ENCODE peak calls at places on chromosome 16, in six cellular contexts. Q, T, Y, Z, C and M are unnamed samples.

GRCh38 chr16:79758615-79759346 is 158.2 kb upstream of the MAF start:
- DNase-seq in Q (no peak), T (peak), Y (no peak), Z (no peak), C (no peak), M (no peak)

GRCh38 chr16:74107795-74108610 is 188.6 kb upstream of the PSMD7 start:
- DNase-seq in Q (no peak), T (peak), Y (peak), Z (no peak), C (peak), M (peak)

GRCh38 chr16:80107900-80108299 is 432.9 kb upstream of the DYNLRB2 start:
- DNase-seq in Q (no peak), T (no peak), Y (no peak), Z (no peak), C (no peak), M (no peak)

GRCh38 chr16:70761656-70762055 is 39.3 kb downstream of the VAC14 start:
- DNase-seq in Q (no peak), T (no peak), Y (no peak), Z (no peak), C (no peak), M (no peak)

GRCh38 chr16:15671530-15672117 is 21.6 kb downstream of the NDE1 start:
- DNase-seq in Q (no peak), T (no peak), Y (no peak), Z (no peak), C (no peak), M (no peak)

GRCh38 chr16:82088483-82088882 is 53.4 kb downstream of the HSD17B2 start:
- DNase-seq in Q (no peak), T (no peak), Y (no peak), Z (no peak), C (no peak), M (no peak)

GRCh38 chr16:31052131-31052530 is 18.8 kb downstream of the STX4 start:
- DNase-seq in Q (no peak), T (peak), Y (no peak), Z (peak), C (peak), M (no peak)

GRCh38 chr16:71376465-71377157 is 18.1 kb downstream of the CALB2 start:
- DNase-seq in Q (no peak), T (no peak), Y (no peak), Z (no peak), C (no peak), M (no peak)

GRCh38 chr16:67170948-67171649 is 761 bp downstream of the NOL3 start:
- DNase-seq in Q (peak), T (peak), Y (no peak), Z (no peak), C (no peak), M (no peak)

GRCh38 chr16:82755570-82756282 is 129.0 kb downstream of the CDH13 start:
- DNase-seq in Q (no peak), T (no peak), Y (no peak), Z (no peak), C (no peak), M (no peak)

GRCh38 chr16:19781196-19781595 is 63.1 kb downstream of the IQCK start:
- DNase-seq in Q (no peak), T (no peak), Y (no peak), Z (peak), C (no peak), M (no peak)

GRCh38 chr16:65876624-65877023 is 489.9 kb upstream of the CDH5 start:
- DNase-seq in Q (no peak), T (no peak), Y (no peak), Z (no peak), C (no peak), M (no peak)

GRCh38 chr16:15775663-15776304 is 81.0 kb downstream of the MYH11 start:
- DNase-seq in Q (peak), T (no peak), Y (no peak), Z (no peak), C (no peak), M (no peak)

GRCh38 chr16:29820271-29820701 is at the start of gene MVP:
- DNase-seq in Q (peak), T (peak), Y (no peak), Z (no peak), C (peak), M (no peak)

GRCh38 chr16:68093816-68094613 is 8.8 kb downstream of the NFATC3 start:
- DNase-seq in Q (no peak), T (peak), Y (no peak), Z (no peak), C (no peak), M (no peak)

GRCh38 chr16:88928405-88929375 is 48.3 kb downstream of the CBFA2T3 start:
- DNase-seq in Q (no peak), T (no peak), Y (no peak), Z (no peak), C (no peak), M (no peak)

GRCh38 chr16:65180986-65181710 is 59.3 kb upstream of the CDH11 start:
- DNase-seq in Q (no peak), T (no peak), Y (no peak), Z (no peak), C (no peak), M (no peak)

GRCh38 chr16:15701975-15702970 is 52.2 kb downstream of the NDE1 start:
- DNase-seq in Q (no peak), T (no peak), Y (no peak), Z (no peak), C (no peak), M (no peak)

GRCh38 chr16:88287219-88287618 is 95.5 kb upstream of the ZNF469 start:
- DNase-seq in Q (peak), T (peak), Y (no peak), Z (no peak), C (no peak), M (no peak)

GRCh38 chr16:53080345-53081031 is 25.7 kb downstream of the CHD9 start:
- DNase-seq in Q (peak), T (peak), Y (no peak), Z (no peak), C (peak), M (no peak)

GRCh38 chr16:67659675-67660563 is at the start of gene ACD:
- DNase-seq in Q (peak), T (peak), Y (peak), Z (peak), C (peak), M (peak)

GRCh38 chr16:2022723-2023097 is 3.1 kb downstream of the NPW start:
- DNase-seq in Q (peak), T (peak), Y (no peak), Z (no peak), C (peak), M (peak)

GRCh38 chr16:28821874-28822519 is 802 bp upstream of the ATXN2L start:
- DNase-seq in Q (no peak), T (no peak), Y (no peak), Z (no peak), C (no peak), M (no peak)

GRCh38 chr16:77682586-77682985 is 39.7 kb upstream of the NUDT7 start:
- DNase-seq in Q (no peak), T (no peak), Y (no peak), Z (no peak), C (no peak), M (no peak)

GRCh38 chr16:53893731-53894435 is 189.9 kb downstream of the FTO start:
- DNase-seq in Q (no peak), T (peak), Y (no peak), Z (no peak), C (no peak), M (no peak)

GRCh38 chr16:795580-796229 is 4.8 kb downstream of the GNG13 start:
- DNase-seq in Q (no peak), T (peak), Y (no peak), Z (no peak), C (no peak), M (no peak)

GRCh38 chr16:1299012-1299867 is 10.2 kb upstream of the UBE2I start:
- DNase-seq in Q (no peak), T (no peak), Y (no peak), Z (no peak), C (peak), M (no peak)

GRCh38 chr16:24540575-24541240 is 1.3 kb downstream of the RBBP6 start:
- DNase-seq in Q (no peak), T (peak), Y (no peak), Z (no peak), C (peak), M (no peak)

GRCh38 chr16:73753931-73754330 is 542.7 kb upstream of the PSMD7 start:
- DNase-seq in Q (no peak), T (no peak), Y (no peak), Z (no peak), C (no peak), M (no peak)

GRCh38 chr16:9119795-9120194 is 28.4 kb downstream of the HAPSTR1 start:
- DNase-seq in Q (no peak), T (peak), Y (no peak), Z (peak), C (peak), M (no peak)

GRCh38 chr16:67115649-67116048 is 5.9 kb downstream of the PHAF1 start:
- DNase-seq in Q (no peak), T (peak), Y (no peak), Z (peak), C (no peak), M (no peak)

GRCh38 chr16:4505356-4506153 is 29.4 kb downstream of the HMOX2 start:
- DNase-seq in Q (no peak), T (no peak), Y (no peak), Z (no peak), C (no peak), M (no peak)

GRCh38 chr16:54928421-54929089 is 2.1 kb upstream of the IRX5 start:
- DNase-seq in Q (peak), T (peak), Y (peak), Z (no peak), C (peak), M (peak)
- TF ChIP-seq CTCF in Q (no peak), T (no peak), Y (no peak), Z (no peak), C (no peak), M (no peak)

GRCh38 chr16:10980811-10981210 is 36.4 kb downstream of the CLEC16A start:
- DNase-seq in Q (no peak), T (no peak), Y (no peak), Z (no peak), C (no peak), M (no peak)

GRCh38 chr16:10981697-10982216 is 37.4 kb downstream of the CLEC16A start:
- DNase-seq in Q (no peak), T (peak), Y (no peak), Z (no peak), C (no peak), M (peak)

GRCh38 chr16:10984509-10984908 is 40.1 kb downstream of the CLEC16A start:
- DNase-seq in Q (no peak), T (no peak), Y (no peak), Z (no peak), C (no peak), M (no peak)

GRCh38 chr16:10982430-10983174 is 38.2 kb downstream of the CLEC16A start:
- DNase-seq in Q (no peak), T (no peak), Y (no peak), Z (no peak), C (no peak), M (no peak)

DNA sequence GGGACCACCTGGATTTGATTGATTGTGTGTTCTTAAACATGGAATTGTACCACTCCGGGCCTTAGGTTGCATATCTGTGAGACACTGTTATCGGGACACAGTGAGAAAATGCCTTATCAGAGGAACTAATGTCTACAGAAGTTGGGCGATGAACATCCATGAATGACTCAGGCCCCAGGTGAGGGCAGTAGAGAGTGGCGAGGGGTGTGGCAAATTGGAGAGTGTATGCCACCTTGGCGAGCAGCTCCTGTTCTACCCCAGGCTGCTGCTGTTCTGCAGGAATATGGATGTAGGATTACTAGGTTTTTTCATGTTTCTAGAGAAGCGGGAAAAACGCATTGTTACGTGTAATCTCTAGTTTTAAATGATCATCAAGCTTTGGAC is 38.8 kb downstream of the CLEC16A start:
- DNase-seq in Q (no peak), T (no peak), Y (no peak), Z (no peak), C (no peak), M (no peak)
- TF ChIP-seq CTCF in Q (no peak), T (no peak), Y (no peak), Z (no peak), C (no peak), M (no peak)

DNA sequence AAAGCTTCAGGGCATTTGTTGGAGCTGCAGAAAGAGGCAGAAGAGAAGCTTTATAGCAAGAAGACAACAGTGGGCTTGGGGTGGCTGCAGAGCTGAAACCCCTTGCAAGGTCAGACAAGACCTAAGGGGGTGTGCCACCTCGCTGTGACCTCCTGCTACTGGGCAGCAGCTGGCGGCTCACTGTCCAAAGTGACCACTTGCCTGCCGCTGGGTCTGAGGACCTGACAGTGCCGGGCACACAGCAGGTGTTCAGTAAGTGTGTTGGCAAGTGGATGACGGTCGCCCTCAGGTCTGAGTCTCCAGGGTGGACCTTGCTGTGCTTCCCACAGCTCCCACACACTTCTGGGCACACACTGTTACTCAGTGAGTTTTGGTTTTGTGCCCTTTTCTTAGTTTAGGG is 336.5 kb downstream of the C16orf95 start:
- DNase-seq in Q (peak), T (no peak), Y (no peak), Z (no peak), C (no peak), M (no peak)
- TF ChIP-seq CTCF in Q (no peak), T (no peak), Y (no peak), Z (no peak), C (no peak), M (no peak)

DNA sequence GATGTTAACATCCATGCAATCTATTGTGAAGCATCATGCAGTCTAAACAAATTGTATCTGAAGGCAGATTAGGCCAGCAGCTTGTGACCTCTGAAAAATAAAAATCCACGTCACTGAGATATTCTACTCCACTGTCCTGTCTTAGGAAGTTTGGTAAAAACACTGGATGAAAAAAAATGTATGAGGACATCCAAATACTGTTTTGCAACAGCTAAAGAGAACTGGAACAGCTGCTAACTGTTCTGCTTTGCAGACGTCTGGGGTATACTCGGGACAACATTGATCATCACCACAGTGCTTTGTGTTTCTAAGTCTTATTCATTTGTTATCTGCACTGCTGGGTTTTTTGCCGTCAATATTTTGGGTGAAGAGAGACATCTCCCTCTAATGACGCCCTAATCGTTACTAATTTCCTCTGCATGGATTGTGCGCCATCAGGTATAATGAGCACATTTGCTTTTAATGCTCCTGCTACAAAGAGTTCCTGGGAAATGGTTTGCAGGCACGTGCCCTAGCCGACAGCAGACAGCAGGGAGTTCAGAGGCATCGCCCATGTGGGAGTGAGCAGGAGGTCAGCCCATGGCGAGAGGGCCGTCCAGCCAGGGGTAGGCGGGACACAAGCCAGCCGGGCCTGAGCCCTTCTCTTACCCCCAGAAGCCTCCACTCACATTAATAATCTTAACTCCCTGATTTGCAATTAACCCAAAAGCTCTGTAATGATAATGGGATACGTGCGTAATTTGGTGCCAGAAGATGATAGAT is 87.0 kb downstream of the CBLN1 start:
- DNase-seq in Q (no peak), T (no peak), Y (no peak), Z (no peak), C (no peak), M (no peak)
- TF ChIP-seq CTCF in Q (no peak), T (no peak), Y (no peak), Z (no peak), C (no peak), M (no peak)

GRCh38 chr16:57314161-57314785 is 29.8 kb upstream of the PLLP start:
- DNase-seq in Q (no peak), T (no peak), Y (no peak), Z (no peak), C (no peak), M (no peak)

GRCh38 chr16:57315401-57315800 is 30.9 kb upstream of the PLLP start:
- DNase-seq in Q (no peak), T (no peak), Y (no peak), Z (no peak), C (no peak), M (no peak)

GRCh38 chr16:57316390-57317017 is 32.0 kb upstream of the PLLP start:
- DNase-seq in Q (no peak), T (peak), Y (no peak), Z (peak), C (peak), M (no peak)

GRCh38 chr16:57319646-57320045 is 35.2 kb upstream of the PLLP start:
- DNase-seq in Q (no peak), T (no peak), Y (no peak), Z (no peak), C (no peak), M (no peak)

GRCh38 chr16:57318240-57318970 is 33.9 kb upstream of the PLLP start:
- DNase-seq in Q (no peak), T (no peak), Y (no peak), Z (peak), C (no peak), M (no peak)
- TF ChIP-seq CTCF in Q (no peak), T (no peak), Y (no peak), Z (no peak), C (no peak), M (no peak)

GRCh38 chr16:51971184-51971583 is 575.8 kb downstream of the TOX3 start:
- DNase-seq in Q (no peak), T (peak), Y (peak), Z (no peak), C (peak), M (peak)
- TF ChIP-seq CTCF in Q (peak), T (no peak), Y (peak), Z (peak), C (peak), M (peak)